ENCODE peak calls at places on chromosomes 5 and 9, in five cellular contexts. J is neuronal stem cell, I is mesenchymal stem cell, H is IMR-90, Q is H1. Z is an unnamed sample.

GRCh38 chr9:86978986-86979385 is 31.7 kb upstream of the GAS1 start:
- DNase-seq in J (no peak), I (no peak), H (peak), Q (no peak), Z (no peak)

GRCh38 chr5:98414938-98415337 is 358.5 kb upstream of the RGMB start:
- DNase-seq in J (no peak), I (peak), H (peak), Q (no peak), Z (peak)

GRCh38 chr5:128264567-128264966 is 181.0 kb downstream of the SLC12A2 start:
- DNase-seq in J (no peak), I (peak), H (peak), Q (no peak), Z (no peak)

GRCh38 chr9:109478204-109478563 is 19.9 kb downstream of the PTPN3 start:
- DNase-seq in J (no peak), I (no peak), H (no peak), Q (no peak), Z (no peak)

GRCh38 chr9:81687521-81688261 is 1.7 kb downstream of the TLE1 start:
- DNase-seq in J (peak), I (peak), H (no peak), Q (peak), Z (peak)

GRCh38 chr9:37036237-37037136 is 2.4 kb upstream of the PAX5 start:
- DNase-seq in J (no peak), I (peak), H (peak), Q (peak), Z (peak)

GRCh38 chr9:131889437-131890244 is 149.8 kb upstream of the RAPGEF1 start:
- DNase-seq in J (no peak), I (no peak), H (no peak), Q (no peak), Z (no peak)

GRCh38 chr5:111129938-111130337 is 37.8 kb downstream of the WDR36 start:
- DNase-seq in J (no peak), I (no peak), H (peak), Q (no peak), Z (peak)

GRCh38 chr9:129796029-129796910 is 6.7 kb upstream of the TOR1B start:
- DNase-seq in J (no peak), I (no peak), H (no peak), Q (no peak), Z (peak)

GRCh38 chr5:79225441-79225840 is 10.5 kb upstream of the JMY start:
- DNase-seq in J (no peak), I (no peak), H (no peak), Q (no peak), Z (no peak)

GRCh38 chr5:34474573-34475021 is 181.5 kb upstream of the RAI14 start:
- DNase-seq in J (peak), I (peak), H (peak), Q (no peak), Z (peak)

GRCh38 chr5:119655081-119655480 is 25.7 kb downstream of the FAM170A start:
- DNase-seq in J (no peak), I (peak), H (no peak), Q (no peak), Z (peak)

GRCh38 chr9:93058357-93059096 is at the start of gene SUSD3:
- DNase-seq in J (peak), I (peak), H (no peak), Q (peak), Z (peak)

GRCh38 chr5:74919487-74919886 is 53.3 kb upstream of the FAM169A start:
- DNase-seq in J (peak), I (peak), H (peak), Q (no peak), Z (peak)

GRCh38 chr5:118220491-118220890 is 767.9 kb downstream of the DTWD2 start:
- DNase-seq in J (no peak), I (no peak), H (no peak), Q (no peak), Z (no peak)

GRCh38 chr5:19701731-19702130 is 286.3 kb downstream of the CDH18 start:
- DNase-seq in J (no peak), I (no peak), H (no peak), Q (no peak), Z (peak)

GRCh38 chr9:134066923-134067851 is 639 bp downstream of the BRD3 start:
- DNase-seq in J (no peak), I (peak), H (peak), Q (no peak), Z (peak)

GRCh38 chr5:122014232-122014940 is 52.6 kb downstream of the SRFBP1 start:
- DNase-seq in J (no peak), I (no peak), H (peak), Q (no peak), Z (no peak)

GRCh38 chr5:1185652-1186350 is 15.6 kb upstream of the SLC6A19 start:
- DNase-seq in J (no peak), I (no peak), H (no peak), Q (no peak), Z (no peak)

GRCh38 chr9:128034821-128035764 is 32.0 kb downstream of the NAIF1 start:
- DNase-seq in J (peak), I (peak), H (peak), Q (peak), Z (peak)

GRCh38 chr9:120778758-120779157 is 14.5 kb downstream of the FBXW2 start:
- DNase-seq in J (no peak), I (no peak), H (no peak), Q (no peak), Z (no peak)

GRCh38 chr9:99730063-99730462 is 91.6 kb upstream of the NR4A3 start:
- DNase-seq in J (no peak), I (no peak), H (no peak), Q (no peak), Z (no peak)

GRCh38 chr9:123028136-123028535 is 5.3 kb upstream of the GPR21 start:
- DNase-seq in J (no peak), I (no peak), H (no peak), Q (no peak), Z (no peak)

GRCh38 chr9:127746959-127747569 is 12.0 kb upstream of the TOR2A start:
- DNase-seq in J (no peak), I (no peak), H (no peak), Q (no peak), Z (no peak)

GRCh38 chr5:98499892-98500291 is 273.6 kb upstream of the RGMB start:
- DNase-seq in J (no peak), I (peak), H (no peak), Q (no peak), Z (no peak)

GRCh38 chr9:130112244-130113151 is 58.8 kb downstream of the GPR107 start:
- DNase-seq in J (no peak), I (no peak), H (peak), Q (no peak), Z (no peak)

GRCh38 chr5:138461343-138462125 is 3.7 kb upstream of the EGR1 start:
- DNase-seq in J (no peak), I (peak), H (peak), Q (no peak), Z (peak)

GRCh38 chr5:134370871-134371833 is at the start of gene UBE2B:
- DNase-seq in J (peak), I (peak), H (peak), Q (peak), Z (peak)
- H4K91ac ChIP-seq in J (no peak), I (peak), H (peak), Q (peak), Z (peak)

GRCh38 chr5:6721442-6721841 is 8.2 kb downstream of the TENT4A start:
- DNase-seq in J (no peak), I (no peak), H (no peak), Q (no peak), Z (no peak)
- H3K4me3 ChIP-seq in J (no peak), I (no peak), H (no peak), Q (no peak), Z (no peak)

GRCh38 chr5:142896325-142897007 is 126.3 kb downstream of the ARHGAP26 start:
- DNase-seq in J (no peak), I (no peak), H (no peak), Q (no peak), Z (peak)
- H4K91ac ChIP-seq in J (no peak), I (no peak), H (no peak), Q (no peak), Z (no peak)

DNA sequence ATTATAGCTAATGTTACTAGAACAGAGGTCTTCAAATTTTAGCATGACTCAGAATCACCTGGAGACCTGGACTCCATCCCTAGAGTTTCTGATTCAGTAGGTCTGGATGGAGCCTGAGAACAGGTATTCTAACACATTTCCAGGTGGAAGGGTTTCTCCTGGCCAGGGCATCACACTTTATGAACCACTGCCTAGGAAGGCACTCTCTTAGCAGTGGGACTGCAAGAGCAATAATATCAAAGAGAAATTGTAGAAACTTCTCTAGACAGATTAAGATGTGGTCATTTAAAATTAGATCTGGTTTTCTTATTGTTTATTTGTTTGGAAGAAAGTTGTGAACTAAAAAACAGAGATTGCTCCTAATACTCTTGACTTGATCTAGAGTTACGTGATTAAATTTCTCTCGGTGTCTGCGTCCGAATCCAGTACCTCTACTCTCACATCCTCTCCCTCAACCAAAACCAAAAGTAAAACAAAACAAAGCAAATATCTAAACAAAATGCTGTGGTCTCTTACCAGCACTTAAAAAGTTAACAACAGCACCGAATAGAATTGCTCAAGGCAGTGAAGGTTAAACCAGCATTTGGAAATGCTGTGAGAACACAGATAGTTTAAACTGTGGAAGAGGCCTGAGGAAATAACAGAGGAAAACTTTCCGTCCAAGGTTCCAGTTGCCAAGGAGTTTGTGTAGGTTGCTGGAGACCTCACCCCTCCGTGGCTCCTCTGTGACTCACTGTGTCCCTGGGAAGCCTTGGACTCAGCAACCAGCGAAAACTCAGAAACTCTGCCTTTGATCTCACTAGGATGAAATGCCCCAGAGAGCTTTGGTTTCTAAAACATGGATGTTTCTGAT is 193.4 kb downstream of the ARRDC3 start:
- DNase-seq in J (no peak), I (peak), H (peak), Q (no peak), Z (peak)
- H3K4me3 ChIP-seq in J (no peak), I (no peak), H (no peak), Q (no peak), Z (no peak)

GRCh38 chr9:69308217-69308931 is 16.6 kb upstream of the ENTREP1 start:
- DNase-seq in J (no peak), I (no peak), H (no peak), Q (no peak), Z (no peak)
- H4K91ac ChIP-seq in J (no peak), I (no peak), H (no peak), Q (peak), Z (peak)

GRCh38 chr5:17317499-17317898 is 100.1 kb downstream of the BASP1 start:
- DNase-seq in J (no peak), I (peak), H (no peak), Q (no peak), Z (no peak)

GRCh38 chr5:17312358-17312757 is 94.9 kb downstream of the BASP1 start:
- DNase-seq in J (no peak), I (no peak), H (no peak), Q (no peak), Z (peak)

GRCh38 chr5:17316973-17317459 is 99.6 kb downstream of the BASP1 start:
- DNase-seq in J (no peak), I (peak), H (peak), Q (no peak), Z (peak)

GRCh38 chr5:17314907-17315471 is 97.6 kb downstream of the BASP1 start:
- DNase-seq in J (no peak), I (peak), H (no peak), Q (no peak), Z (no peak)

GRCh38 chr5:17315710-17316221 is 98.3 kb downstream of the BASP1 start:
- DNase-seq in J (no peak), I (peak), H (peak), Q (no peak), Z (peak)
- H3K4me3 ChIP-seq in J (no peak), I (no peak), H (no peak), Q (no peak), Z (no peak)

GRCh38 chr9:35537898-35538297 is 48.0 kb downstream of the RUSC2 start:
- DNase-seq in J (no peak), I (peak), H (no peak), Q (no peak), Z (no peak)
- H4K91ac ChIP-seq in J (no peak), I (peak), H (peak), Q (no peak), Z (peak)